ENCODE peak calls at places on chromosomes 13 and 19, in eight cellular contexts. T is substantia nigra, G is HAP-1, Y is amniotic epithelial cell, B is nephron progenitor cell, V is heart right ventricle, O is Caco-2, J is ELF-1. U is an unnamed sample.

GRCh38 chr13:111595276-111595675 is 274.8 kb downstream of the TEX29 start:
- DNase-seq in T (no peak), G (no peak), Y (no peak), B (no peak), V (no peak), O (no peak), J (no peak), U (no peak)

GRCh38 chr19:13633109-13633508 is 126.8 kb upstream of the CACNA1A start:
- DNase-seq in T (no peak), G (no peak), Y (no peak), B (peak), V (no peak), O (peak), J (no peak), U (no peak)

GRCh38 chr19:30085394-30085793 is 143.4 kb downstream of the URI1 start:
- DNase-seq in T (no peak), G (no peak), Y (no peak), B (no peak), V (no peak), O (no peak), J (peak), U (no peak)

GRCh38 chr19:21586341-21587116 is 81.1 kb downstream of the ZNF429 start:
- DNase-seq in T (peak), G (no peak), Y (no peak), B (peak), V (no peak), O (no peak), J (peak), U (no peak)

GRCh38 chr19:47429140-47429793 is 9.9 kb upstream of the MEIS3 start:
- DNase-seq in T (no peak), G (no peak), Y (no peak), B (peak), V (no peak), O (no peak), J (peak), U (no peak)

GRCh38 chr13:35979378-35979911 is 151.7 kb downstream of the DCLK1 start:
- DNase-seq in T (peak), G (no peak), Y (peak), B (no peak), V (peak), O (no peak), J (no peak), U (peak)

GRCh38 chr19:57068921-57069697 is 50.7 kb upstream of the USP29 start:
- DNase-seq in T (peak), G (no peak), Y (no peak), B (no peak), V (no peak), O (no peak), J (peak), U (no peak)

GRCh38 chr13:110055089-110055488 is 251.9 kb downstream of the COL4A1 start:
- DNase-seq in T (no peak), G (no peak), Y (peak), B (no peak), V (no peak), O (no peak), J (no peak), U (no peak)

GRCh38 chr19:6490134-6490533 is 8.5 kb upstream of the DENND1C start:
- DNase-seq in T (no peak), G (no peak), Y (no peak), B (no peak), V (no peak), O (no peak), J (no peak), U (no peak)

GRCh38 chr19:56973713-56974553 is 133.4 kb upstream of the PEG3 start:
- DNase-seq in T (no peak), G (no peak), Y (no peak), B (no peak), V (no peak), O (no peak), J (no peak), U (no peak)

GRCh38 chr13:113508531-113509254 is 18.2 kb upstream of the DCUN1D2 start:
- DNase-seq in T (no peak), G (no peak), Y (no peak), B (no peak), V (no peak), O (no peak), J (no peak), U (no peak)

GRCh38 chr13:112891477-112892401 is 77.3 kb upstream of the MCF2L start:
- DNase-seq in T (no peak), G (no peak), Y (no peak), B (no peak), V (no peak), O (no peak), J (peak), U (no peak)

GRCh38 chr13:23510979-23511735 is 59.1 kb upstream of the TNFRSF19 start:
- DNase-seq in T (no peak), G (no peak), Y (peak), B (peak), V (peak), O (peak), J (peak), U (no peak)

GRCh38 chr13:99991013-99991805 is 9.6 kb downstream of the ZIC2 start:
- DNase-seq in T (no peak), G (no peak), Y (no peak), B (peak), V (no peak), O (no peak), J (peak), U (no peak)

GRCh38 chr19:1837222-1837565 is 11.1 kb downstream of the REXO1 start:
- DNase-seq in T (no peak), G (no peak), Y (no peak), B (no peak), V (no peak), O (no peak), J (peak), U (no peak)

GRCh38 chr19:35869327-35870123 is 1.2 kb downstream of the APLP1 start:
- DNase-seq in T (peak), G (peak), Y (peak), B (peak), V (peak), O (peak), J (peak), U (no peak)

GRCh38 chr19:46265217-46265828 is 31.5 kb upstream of the HIF3A start:
- DNase-seq in T (peak), G (peak), Y (peak), B (peak), V (peak), O (peak), J (peak), U (no peak)

GRCh38 chr13:102825921-102826706 is 19.7 kb upstream of the ERCC5 start:
- DNase-seq in T (no peak), G (no peak), Y (peak), B (no peak), V (no peak), O (no peak), J (no peak), U (no peak)

GRCh38 chr13:27559714-27560113 is 60.6 kb downstream of the LNX2 start:
- DNase-seq in T (no peak), G (no peak), Y (no peak), B (no peak), V (no peak), O (no peak), J (no peak), U (no peak)

GRCh38 chr19:33724021-33724722 is 72.5 kb upstream of the KCTD15 start:
- DNase-seq in T (no peak), G (no peak), Y (no peak), B (no peak), V (no peak), O (no peak), J (peak), U (no peak)

GRCh38 chr19:16435238-16435911 is 36.4 kb downstream of the EPS15L1 start:
- DNase-seq in T (peak), G (no peak), Y (peak), B (no peak), V (peak), O (no peak), J (peak), U (no peak)

GRCh38 chr19:40721936-40722661 is 5.2 kb downstream of the ITPKC start:
- DNase-seq in T (no peak), G (no peak), Y (peak), B (no peak), V (no peak), O (no peak), J (no peak), U (no peak)

GRCh38 chr13:99417821-99418662 is 83.2 kb upstream of the TM9SF2 start:
- DNase-seq in T (no peak), G (no peak), Y (no peak), B (no peak), V (no peak), O (no peak), J (no peak), U (no peak)

GRCh38 chr13:106401081-106401480 is 134.4 kb downstream of the EFNB2 start:
- DNase-seq in T (no peak), G (no peak), Y (peak), B (no peak), V (no peak), O (no peak), J (no peak), U (no peak)

GRCh38 chr13:44322928-44323327 is 50.7 kb upstream of the SERP2 start:
- DNase-seq in T (no peak), G (no peak), Y (no peak), B (no peak), V (no peak), O (no peak), J (no peak), U (no peak)

GRCh38 chr19:45442927-45443461 is 19.3 kb upstream of the ERCC1 start:
- DNase-seq in T (peak), G (no peak), Y (no peak), B (peak), V (peak), O (peak), J (peak), U (no peak)

GRCh38 chr13:99356216-99357089 is 49.3 kb upstream of the GPR183 start:
- DNase-seq in T (no peak), G (no peak), Y (peak), B (peak), V (peak), O (no peak), J (no peak), U (no peak)

GRCh38 chr13:34347784-34348573 is 530.0 kb downstream of the RFC3 start:
- DNase-seq in T (no peak), G (no peak), Y (no peak), B (no peak), V (no peak), O (peak), J (peak), U (no peak)

GRCh38 chr19:18915639-18916038 is 3.5 kb downstream of the COPE start:
- DNase-seq in T (peak), G (no peak), Y (peak), B (peak), V (no peak), O (peak), J (peak), U (no peak)

GRCh38 chr19:47702671-47703070 is 10.6 kb upstream of the EHD2 start:
- DNase-seq in T (no peak), G (no peak), Y (no peak), B (no peak), V (no peak), O (no peak), J (no peak), U (no peak)

GRCh38 chr13:105139380-105140285 is 1395.8 kb downstream of the EFNB2 start:
- DNase-seq in T (peak), G (peak), Y (peak), B (no peak), V (peak), O (peak), J (no peak), U (peak)

GRCh38 chr13:33153421-33154381 is 131.9 kb downstream of the STARD13 start:
- DNase-seq in T (peak), G (no peak), Y (no peak), B (peak), V (peak), O (peak), J (peak), U (no peak)

U was measured in esophagus squamous epithelium.